ENCODE peak calls at places on chromosome 22, in five cellular contexts. V is mammary epithelial cell, U is heart right ventricle, G is HCT116, O is SK-N-SH. C is an unnamed sample.

GRCh38 chr22:24380220-24381218 is 46.9 kb upstream of the ADORA2A start:
- DNase-seq in O (no peak), V (no peak), G (no peak), U (no peak), C (no peak)

GRCh38 chr22:46650078-46650810 is 30.1 kb downstream of the GRAMD4 start:
- DNase-seq in O (no peak), V (no peak), U (no peak), G (no peak), C (no peak)

GRCh38 chr22:17700778-17701177 is 62.2 kb downstream of the BCL2L13 start:
- DNase-seq in G (no peak), O (no peak), V (no peak), U (no peak), C (no peak)

GRCh38 chr22:50530857-50531545 is 1.2 kb upstream of the TYMP start:
- DNase-seq in O (no peak), U (peak), G (peak), V (peak), C (peak)

GRCh38 chr22:19576460-19577421 is 52.5 kb upstream of the CLDN5 start:
- DNase-seq in G (no peak), O (peak), U (peak), V (peak), C (peak)

GRCh38 chr22:26360169-26360885 is 68.7 kb upstream of the ASPHD2 start:
- DNase-seq in V (peak), U (peak), O (peak), G (peak), C (peak)

GRCh38 chr22:27624042-27624441 is 177.5 kb downstream of the MN1 start:
- DNase-seq in O (no peak), V (no peak), G (no peak), U (no peak), C (no peak)

GRCh38 chr22:45645150-45645525 is 26.5 kb upstream of the ATXN10 start:
- DNase-seq in U (no peak), O (no peak), V (no peak), G (no peak), C (no peak)

GRCh38 chr22:34903416-34903815 is 162.5 kb upstream of the ISX start:
- DNase-seq in V (peak), G (no peak), U (no peak), O (no peak), C (no peak)

GRCh38 chr22:36913431-36914382 is at the start of gene CSF2RB:
- DNase-seq in U (no peak), G (no peak), V (no peak), O (no peak), C (no peak)

GRCh38 chr22:36910461-36910860 is 3.0 kb upstream of the CSF2RB start:
- DNase-seq in O (no peak), V (no peak), U (no peak), G (no peak), C (no peak)

GRCh38 chr22:36914383-36914752 is 940 bp downstream of the CSF2RB start:
- DNase-seq in U (no peak), G (no peak), V (no peak), O (no peak), C (no peak)

GRCh38 chr22:36911887-36912661 is 1.4 kb upstream of the CSF2RB start:
- DNase-seq in G (no peak), O (no peak), V (no peak), U (no peak), C (no peak)

DNA sequence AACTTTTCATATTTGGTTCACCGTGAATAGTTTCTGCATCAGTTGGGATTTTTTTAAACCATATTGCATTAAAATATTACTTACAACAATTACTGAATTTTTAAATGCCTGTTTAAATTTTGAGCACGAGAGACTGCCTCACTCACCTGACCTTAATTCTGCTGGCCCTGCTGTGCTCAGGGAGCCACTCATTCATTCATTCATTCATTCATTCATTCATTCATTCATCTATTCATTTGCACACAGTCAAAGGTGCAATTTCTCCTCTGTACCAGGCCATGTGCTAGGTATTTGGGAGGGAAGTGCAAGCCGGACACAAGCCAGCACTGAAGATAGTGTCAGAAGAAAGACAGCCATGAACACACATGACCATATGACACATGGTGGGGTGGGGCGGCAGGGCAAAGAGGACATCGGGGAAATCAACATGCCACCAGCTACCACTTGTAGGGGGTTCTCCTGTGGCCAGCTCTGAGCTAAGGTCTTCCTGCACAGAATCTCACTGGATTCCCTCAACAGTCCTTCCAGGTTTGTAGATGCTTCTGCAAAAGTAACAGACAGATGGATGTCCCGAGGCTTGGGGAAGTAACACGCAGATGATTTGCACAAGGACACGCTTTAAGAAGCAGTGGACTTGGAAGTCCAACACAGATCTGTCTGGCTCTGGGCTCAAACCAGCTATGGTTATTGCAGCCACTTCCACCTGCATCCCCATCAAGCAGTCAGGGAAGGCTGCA is 566 bp upstream of the CSF2RB start:
- DNase-seq in V (no peak), U (no peak), G (no peak), O (no peak), C (no peak)
- H3K4me3 ChIP-seq in V (no peak), U (no peak), G (no peak), O (no peak), C (no peak)

DNA sequence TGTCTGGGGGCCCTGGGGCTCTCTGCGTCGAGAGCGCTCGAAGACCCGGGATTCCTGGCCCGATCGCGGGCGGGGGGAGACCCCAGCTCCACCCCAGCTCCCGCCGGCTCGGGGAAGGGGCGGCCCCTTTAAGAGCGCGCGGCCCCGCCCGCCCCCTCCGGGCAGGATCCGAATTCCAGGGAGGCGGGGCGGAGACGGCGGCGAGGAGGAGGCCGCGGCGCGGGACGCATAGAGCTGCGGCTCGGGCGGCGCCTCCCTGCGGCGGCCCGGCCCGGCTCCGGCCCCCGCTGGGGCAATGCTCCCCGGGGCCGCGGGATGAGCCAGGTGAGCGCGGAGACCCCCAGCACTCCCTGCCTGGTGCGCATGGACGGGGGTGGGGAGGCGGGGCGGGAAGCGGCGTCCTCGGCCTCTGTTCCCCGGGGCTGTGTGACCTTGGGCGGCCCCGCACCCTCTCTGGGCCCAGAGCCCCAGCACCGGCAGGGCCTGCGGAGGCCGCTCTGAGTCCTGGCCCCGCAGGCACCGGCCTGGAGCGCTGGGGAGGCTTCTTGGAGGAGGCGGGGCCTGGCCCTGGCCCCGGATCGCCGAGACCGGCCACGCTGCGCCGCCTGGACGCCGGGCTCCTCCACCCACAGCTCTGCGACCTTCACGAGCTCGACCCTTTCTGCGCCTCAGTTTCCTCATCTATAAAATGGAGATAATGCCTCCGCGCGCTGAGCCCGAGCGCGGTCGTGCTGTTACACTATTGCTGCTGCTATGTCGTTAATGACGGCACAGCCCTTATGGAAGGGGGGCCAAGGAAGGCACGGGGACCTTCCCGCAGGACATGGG is 594 bp downstream of the GAS2L1 start:
- DNase-seq in O (peak), U (peak), V (peak), G (no peak), C (peak)
- TF ChIP-seq CTCF in O (peak), U (no peak), V (no peak), G (no peak), C (no peak)

GRCh38 chr22:40432625-40433024 is 62.2 kb downstream of the SGSM3 start:
- DNase-seq in G (no peak), U (no peak), O (no peak), V (no peak), C (no peak)

GRCh38 chr22:40434745-40435144 is 64.4 kb downstream of the SGSM3 start:
- DNase-seq in G (no peak), O (no peak), V (no peak), U (no peak), C (no peak)

GRCh38 chr22:40434101-40434500 is 63.7 kb downstream of the SGSM3 start:
- DNase-seq in U (no peak), G (no peak), V (no peak), O (no peak), C (no peak)

GRCh38 chr22:40432167-40432566 is 61.8 kb downstream of the SGSM3 start:
- DNase-seq in G (no peak), V (no peak), U (no peak), O (no peak), C (no peak)

GRCh38 chr22:40436460-40437431 is 66.4 kb downstream of the SGSM3 start:
- DNase-seq in G (peak), O (peak), V (peak), U (no peak), C (peak)
- H3K4me3 ChIP-seq in G (no peak), O (no peak), V (no peak), U (no peak), C (no peak)

GRCh38 chr22:30453731-30454510 is 17.9 kb downstream of the SEC14L3 start:
- DNase-seq in U (no peak), V (no peak), G (no peak), O (peak), C (no peak)
- TF ChIP-seq CTCF in U (no peak), V (no peak), G (peak), O (no peak), C (no peak)